ENCODE peak calls at places on chromosome 7, in eight cellular contexts. V is bronchial epithelial cell, S is mammary epithelial cell, M is tibial artery, N is neural progenitor cell, P is astrocyte of the spinal cord, B is AG09309, Q is fibroblast of lung. I is an unnamed sample.

GRCh38 chr7:137846588-137847417 is at the start of gene DGKI:
- DNase-seq in B (no peak), P (no peak), M (no peak), V (no peak), S (no peak), N (peak), Q (no peak), I (no peak)

GRCh38 chr7:91046322-91047088 is 217.7 kb upstream of the FZD1 start:
- DNase-seq in M (no peak), S (no peak), Q (peak), P (peak), V (peak), B (no peak), N (no peak), I (no peak)

GRCh38 chr7:128006550-128007292 is 24.5 kb downstream of the LRRC4 start:
- DNase-seq in N (no peak), M (no peak), Q (no peak), B (no peak), S (no peak), V (no peak), P (no peak), I (no peak)

GRCh38 chr7:108127461-108127860 is 2.7 kb downstream of the LAMB4 start:
- DNase-seq in S (peak), M (no peak), Q (no peak), N (no peak), V (peak), P (no peak), B (no peak), I (no peak)

GRCh38 chr7:148483515-148483914 is 107.1 kb upstream of the C7orf33 start:
- DNase-seq in B (no peak), S (no peak), M (no peak), N (no peak), P (no peak), Q (no peak), V (no peak), I (no peak)

GRCh38 chr7:75905785-75906604 is 9.0 kb upstream of the POR start:
- DNase-seq in B (peak), V (peak), S (peak), M (peak), N (peak), P (peak), Q (peak), I (no peak)

GRCh38 chr7:5396999-5397656 is 26.5 kb downstream of the TNRC18 start:
- DNase-seq in B (peak), Q (peak), P (peak), N (no peak), M (peak), S (peak), V (peak), I (no peak)

GRCh38 chr7:131015131-131015954 is 281.3 kb upstream of the KLF14 start:
- DNase-seq in P (peak), M (no peak), S (no peak), V (peak), N (no peak), B (no peak), Q (peak), I (no peak)

GRCh38 chr7:117648203-117648866 is 168.5 kb downstream of the CFTR start:
- DNase-seq in Q (no peak), P (no peak), S (no peak), B (no peak), N (no peak), V (peak), M (no peak), I (no peak)

GRCh38 chr7:112201421-112201820 is 4.8 kb downstream of the DOCK4 start:
- DNase-seq in P (peak), V (peak), B (no peak), N (no peak), Q (peak), S (peak), M (no peak), I (no peak)

GRCh38 chr7:1632916-1633785 is 36.9 kb upstream of the ELFN1 start:
- DNase-seq in B (no peak), P (no peak), N (no peak), V (no peak), S (no peak), Q (no peak), M (no peak), I (no peak)

GRCh38 chr7:40477094-40477493 is 342.3 kb downstream of the SUGCT start:
- DNase-seq in P (no peak), M (no peak), S (no peak), V (no peak), B (no peak), Q (no peak), N (no peak), I (no peak)

GRCh38 chr7:80678703-80679102 is 40.3 kb downstream of the CD36 start:
- DNase-seq in P (no peak), M (no peak), V (no peak), N (no peak), B (no peak), Q (no peak), S (no peak), I (no peak)

GRCh38 chr7:43639858-43640491 is 57.1 kb downstream of the STK17A start:
- DNase-seq in P (peak), S (peak), M (no peak), Q (peak), V (peak), N (peak), B (no peak), I (no peak)

GRCh38 chr7:98641646-98642489 is 24.8 kb downstream of the NPTX2 start:
- DNase-seq in Q (no peak), S (no peak), M (peak), B (no peak), N (no peak), V (no peak), P (no peak), I (no peak)

GRCh38 chr7:129170373-129171021 is 17.9 kb upstream of the SMO start:
- DNase-seq in M (no peak), V (no peak), N (no peak), Q (no peak), P (no peak), B (no peak), S (no peak), I (no peak)

GRCh38 chr7:150784120-150784736 is 15.9 kb downstream of the TMEM176B start:
- DNase-seq in M (no peak), V (no peak), B (no peak), S (no peak), Q (no peak), P (no peak), N (no peak), I (no peak)

GRCh38 chr7:22184549-22185199 is 172.3 kb downstream of the RAPGEF5 start:
- DNase-seq in S (no peak), V (no peak), Q (no peak), M (no peak), N (peak), B (no peak), P (no peak), I (no peak)

GRCh38 chr7:111771638-111772037 is 209.3 kb upstream of the IMMP2L start:
- DNase-seq in M (no peak), P (no peak), N (no peak), Q (no peak), B (no peak), S (no peak), V (no peak), I (no peak)

GRCh38 chr7:84176716-84177115 is 17.9 kb downstream of the SEMA3A start:
- DNase-seq in P (no peak), N (no peak), S (peak), M (no peak), B (peak), V (peak), Q (peak), I (no peak)

GRCh38 chr7:72415586-72415985 is 3.4 kb upstream of the CALN1 start:
- DNase-seq in P (no peak), S (no peak), V (no peak), B (no peak), M (no peak), N (no peak), Q (no peak), I (no peak)

GRCh38 chr7:157586426-157586955 is 249.7 kb downstream of the DNAJB6 start:
- DNase-seq in Q (no peak), N (no peak), M (no peak), B (no peak), P (no peak), V (no peak), S (no peak), I (no peak)

GRCh38 chr7:39027491-39027890 is 49.8 kb downstream of the POU6F2 start:
- DNase-seq in N (no peak), V (no peak), P (no peak), M (no peak), S (no peak), B (no peak), Q (no peak), I (no peak)

GRCh38 chr7:116527521-116527920 is 2.7 kb downstream of the CAV1 start:
- DNase-seq in Q (peak), B (no peak), M (no peak), S (no peak), V (peak), N (no peak), P (no peak), I (no peak)

GRCh38 chr7:151658778-151659177 is 139.1 kb upstream of the RHEB start:
- DNase-seq in Q (no peak), B (no peak), P (no peak), S (no peak), N (no peak), V (peak), M (no peak), I (no peak)

GRCh38 chr7:17444673-17445072 is 146.2 kb downstream of the AHR start:
- DNase-seq in P (peak), S (peak), B (no peak), Q (peak), N (no peak), M (no peak), V (peak), I (no peak)

GRCh38 chr7:134690016-134690415 is 43.4 kb downstream of the BPGM start:
- DNase-seq in B (no peak), M (no peak), N (no peak), V (no peak), S (no peak), Q (peak), P (peak), I (no peak)

GRCh38 chr7:1055084-1055450 is 10.7 kb downstream of the GPR146 start:
- DNase-seq in P (peak), S (no peak), N (no peak), M (peak), B (no peak), Q (peak), V (no peak), I (no peak)

GRCh38 chr7:131959106-131959812 is 402.8 kb upstream of the PODXL start:
- DNase-seq in S (no peak), V (no peak), Q (no peak), N (peak), M (no peak), P (no peak), B (no peak), I (no peak)

GRCh38 chr7:48424731-48425130 is 253.5 kb downstream of the ABCA13 start:
- DNase-seq in Q (peak), B (no peak), N (peak), S (peak), M (no peak), V (peak), P (peak), I (peak)

GRCh38 chr7:496528-497295 is 22.9 kb downstream of the PDGFA start:
- DNase-seq in B (no peak), N (no peak), M (peak), Q (no peak), P (no peak), V (peak), S (peak), I (no peak)

GRCh38 chr7:129085148-129085547 is 30.2 kb upstream of the TNPO3 start:
- DNase-seq in S (no peak), V (no peak), B (no peak), N (no peak), M (no peak), Q (no peak), P (no peak), I (no peak)

GRCh38 chr7:519974-520458 is 370 bp upstream of the PDGFA start:
- DNase-seq in B (no peak), Q (peak), S (peak), M (peak), V (no peak), P (peak), N (peak), I (no peak)

GRCh38 chr7:23679898-23680416 is at the start of gene FAM221A:
- DNase-seq in S (peak), N (peak), M (peak), B (no peak), Q (peak), P (peak), V (peak), I (no peak)

GRCh38 chr7:80392229-80393169 is 119.4 kb downstream of the GNAT3 start:
- DNase-seq in S (peak), M (no peak), B (no peak), N (no peak), Q (peak), V (peak), P (peak), I (no peak)

GRCh38 chr7:94701555-94701973 is 45.6 kb upstream of the SGCE start:
- DNase-seq in Q (peak), N (peak), B (no peak), P (peak), V (peak), M (no peak), S (peak), I (no peak)

GRCh38 chr7:114412548-114412947 is 2.1 kb upstream of the FOXP2 start:
- DNase-seq in P (no peak), M (no peak), V (no peak), Q (no peak), B (no peak), S (no peak), N (no peak), I (no peak)

GRCh38 chr7:7965301-7965700 is 3.3 kb upstream of the GLCCI1 start:
- DNase-seq in N (no peak), B (no peak), P (no peak), Q (no peak), M (no peak), V (no peak), S (no peak), I (no peak)

GRCh38 chr7:93547716-93548115 is 26.8 kb downstream of the CALCR start:
- DNase-seq in N (no peak), M (no peak), S (no peak), B (no peak), V (no peak), Q (no peak), P (no peak), I (no peak)

GRCh38 chr7:93551931-93552330 is 22.6 kb downstream of the CALCR start:
- DNase-seq in P (no peak), N (no peak), B (no peak), Q (no peak), S (no peak), M (no peak), V (no peak), I (no peak)

GRCh38 chr7:93551063-93551895 is 23.2 kb downstream of the CALCR start:
- DNase-seq in S (peak), Q (peak), N (peak), P (peak), M (no peak), V (peak), B (peak), I (peak)
- TF ChIP-seq CTCF in S (peak), Q (peak), N (peak), P (peak), M (peak), V (peak), B (peak), I (peak)

GRCh38 chr7:27191716-27192545 is 6.9 kb upstream of the HOXA11 start:
- DNase-seq in N (no peak), M (peak), B (no peak), V (no peak), S (no peak), P (no peak), Q (no peak), I (no peak)
- H3K4me3 ChIP-seq in N (no peak), M (peak), B (peak), V (no peak), S (no peak), P (no peak), Q (no peak), I (no peak)

GRCh38 chr7:6553460-6554044 is 2.3 kb upstream of the GRID2IP start:
- DNase-seq in S (no peak), M (no peak), N (no peak), V (no peak), P (no peak), Q (no peak), B (no peak), I (no peak)
- TF ChIP-seq CTCF in S (no peak), M (no peak), N (peak), V (no peak), P (peak), Q (peak), B (no peak), I (no peak)

GRCh38 chr7:14905764-14906163 is 3.2 kb upstream of the DGKB start:
- DNase-seq in B (no peak), N (no peak), Q (no peak), P (no peak), S (no peak), M (no peak), V (no peak), I (no peak)

GRCh38 chr7:14899065-14899464 is 3.5 kb downstream of the DGKB start:
- DNase-seq in V (no peak), S (no peak), N (no peak), B (no peak), P (no peak), Q (peak), M (no peak), I (no peak)

GRCh38 chr7:14900051-14900450 is 2.5 kb downstream of the DGKB start:
- DNase-seq in M (no peak), V (peak), Q (no peak), N (no peak), B (no peak), P (no peak), S (peak), I (no peak)

DNA sequence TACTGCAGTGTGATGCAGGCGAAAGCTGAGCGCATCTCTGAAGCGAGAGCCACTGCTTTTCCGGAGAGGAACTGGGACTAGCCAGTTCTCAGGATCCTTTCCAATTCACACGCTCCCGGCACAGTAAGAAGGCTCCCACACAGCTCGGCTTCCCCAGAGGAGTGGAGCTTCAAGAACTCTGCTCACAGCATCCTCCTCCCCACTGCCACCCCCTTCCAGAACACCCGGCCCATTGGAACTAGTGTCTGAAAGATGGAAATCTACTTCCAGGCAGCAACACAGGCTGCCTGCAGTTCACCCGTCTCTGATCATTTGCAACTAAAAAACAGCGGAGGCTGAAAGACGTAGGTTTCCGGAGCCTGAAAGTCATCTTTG is at the start of gene DGKB:
- DNase-seq in P (peak), N (peak), S (no peak), M (no peak), B (no peak), Q (peak), V (no peak), I (no peak)
- H3K4me3 ChIP-seq in P (peak), N (peak), S (no peak), M (peak), B (peak), Q (no peak), V (no peak), I (no peak)

GRCh38 chr7:141752634-141753033 is 11.3 kb upstream of the TAS2R3 start:
- DNase-seq in B (no peak), V (no peak), M (no peak), Q (peak), N (no peak), S (no peak), P (no peak), I (no peak)

DNA sequence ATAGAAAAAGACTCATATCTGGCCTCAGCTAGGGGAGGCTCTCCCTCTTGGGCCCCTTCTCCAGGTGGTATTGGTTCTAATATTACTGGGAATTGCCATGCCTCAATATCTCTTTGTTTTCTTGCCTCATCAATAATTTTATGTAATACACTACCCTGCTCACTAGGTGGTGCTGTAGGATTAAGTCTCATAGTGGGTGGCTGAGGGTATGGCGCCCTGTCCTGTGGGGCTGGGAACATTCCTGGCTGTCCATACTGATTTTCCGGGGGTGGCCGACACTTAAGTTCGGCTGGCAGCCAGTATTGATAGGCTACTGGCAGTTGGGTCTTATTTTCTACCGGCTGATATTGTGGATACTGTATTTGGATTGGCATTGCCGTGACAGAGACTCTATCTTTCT is 9.0 kb upstream of the TAS2R3 start:
- DNase-seq in S (peak), M (no peak), Q (peak), V (peak), N (peak), P (no peak), B (no peak), I (no peak)
- TF ChIP-seq CTCF in S (peak), M (peak), Q (peak), V (peak), N (peak), P (peak), B (peak), I (peak)

GRCh38 chr7:106042196-106042611 is 69.9 kb downstream of the SYPL1 start:
- DNase-seq in Q (peak), N (no peak), V (no peak), S (no peak), M (no peak), B (no peak), P (no peak), I (no peak)
- H3K4me3 ChIP-seq in Q (no peak), N (no peak), V (no peak), S (no peak), M (no peak), B (no peak), P (no peak), I (no peak)

GRCh38 chr7:46625032-46625431 is 704.0 kb upstream of the IGFBP3 start:
- DNase-seq in V (no peak), B (no peak), P (no peak), N (peak), Q (no peak), S (no peak), M (no peak), I (no peak)

GRCh38 chr7:46630031-46630430 is 709.0 kb upstream of the IGFBP3 start:
- DNase-seq in M (no peak), P (peak), V (no peak), N (no peak), Q (peak), B (no peak), S (no peak), I (no peak)

GRCh38 chr7:46627038-46627315 is 705.9 kb upstream of the IGFBP3 start:
- DNase-seq in S (no peak), V (no peak), M (no peak), N (no peak), B (peak), P (no peak), Q (peak), I (no peak)

GRCh38 chr7:46628389-46628788 is 707.3 kb upstream of the IGFBP3 start:
- DNase-seq in S (no peak), P (no peak), Q (no peak), M (no peak), N (no peak), B (no peak), V (no peak), I (no peak)

GRCh38 chr7:46626261-46627037 is 705.4 kb upstream of the IGFBP3 start:
- DNase-seq in Q (no peak), S (no peak), P (no peak), M (no peak), B (no peak), V (no peak), N (no peak), I (no peak)
- TF ChIP-seq CTCF in Q (no peak), S (no peak), P (no peak), M (no peak), B (no peak), V (no peak), N (no peak), I (no peak)

GRCh38 chr7:155371884-155372781 is 74.5 kb downstream of the INSIG1 start:
- DNase-seq in B (no peak), M (no peak), Q (no peak), V (no peak), N (peak), P (no peak), S (peak), I (no peak)
- H3K4me3 ChIP-seq in B (no peak), M (peak), Q (no peak), V (no peak), N (no peak), P (no peak), S (no peak), I (no peak)

DNA sequence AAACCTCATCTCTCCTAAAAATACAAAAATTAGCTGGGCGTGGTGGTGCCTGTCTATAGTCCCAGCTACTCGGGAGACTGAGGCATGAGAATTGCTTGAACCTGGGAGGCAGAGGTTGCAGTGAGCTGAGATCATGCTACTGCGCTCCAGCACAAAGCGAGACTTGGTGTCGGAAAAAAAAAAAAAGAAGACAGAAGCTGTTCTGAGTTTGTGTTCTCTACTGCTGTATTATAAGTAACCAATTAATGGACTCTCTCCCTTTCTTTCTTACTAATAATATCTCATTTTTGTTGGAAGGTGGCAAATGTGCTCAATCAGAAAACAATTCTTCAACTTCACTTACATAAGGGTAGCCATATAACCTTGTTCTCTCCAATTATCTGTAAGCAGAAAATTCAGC is 7.4 kb downstream of the NT5C3A start:
- DNase-seq in S (no peak), Q (no peak), V (no peak), P (no peak), B (no peak), N (no peak), M (no peak), I (no peak)
- TF ChIP-seq CTCF in S (no peak), Q (no peak), V (no peak), P (no peak), B (no peak), N (no peak), M (no peak), I (no peak)